ENCODE peak calls at places on chromosomes 13 and 19, in ten cellular contexts. N is amniotic stem cell; B is NCI-H2081; W is cerebellar nuclear complex; S is globus pallidus; J is stimulated activated CD8-positive, alpha-beta memory T cell treated with anti-CD3 and anti-CD28 coated beads, Interleukin-4, amount 100 ng/mL, for 1 hour; V is fibroblast of pulmonary artery; Z is WTC11; H is RKO; C is NCI-H2171 treated with DMSO at 0.1 percent for 48 hours. M is an unnamed sample.

GRCh38 chr13:110506396-110506795 is 55.1 kb downstream of the RAB20 start:
- DNase-seq in N (no peak), B (no peak), W (no peak), S (no peak), J (no peak), V (no peak), Z (no peak), H (no peak), C (no peak), M (no peak)

GRCh38 chr19:1425102-1425842 is 12.9 kb upstream of the RPS15 start:
- DNase-seq in N (no peak), B (no peak), W (no peak), S (no peak), J (no peak), V (no peak), Z (no peak), H (no peak), C (no peak), M (no peak)

GRCh38 chr13:46817081-46817480 is 20.1 kb upstream of the ESD start:
- DNase-seq in N (no peak), B (no peak), W (no peak), S (no peak), J (no peak), V (peak), Z (no peak), H (no peak), C (no peak), M (no peak)

GRCh38 chr13:113122571-113123225 is at the start of gene F10:
- DNase-seq in N (peak), B (no peak), W (no peak), S (no peak), J (no peak), V (peak), Z (peak), H (no peak), C (no peak), M (peak)

GRCh38 chr13:75135325-75135825 is 346.6 kb downstream of the TBC1D4 start:
- DNase-seq in N (peak), B (no peak), W (no peak), S (no peak), J (no peak), V (peak), Z (no peak), H (peak), C (no peak), M (no peak)

GRCh38 chr13:97627566-97627965 is 193.6 kb downstream of the RAP2A start:
- DNase-seq in N (peak), B (no peak), W (no peak), S (no peak), J (no peak), V (peak), Z (peak), H (peak), C (peak), M (no peak)

GRCh38 chr13:112220296-112220875 is 153.4 kb downstream of the SOX1 start:
- DNase-seq in N (no peak), B (no peak), W (no peak), S (no peak), J (no peak), V (no peak), Z (no peak), H (no peak), C (no peak), M (no peak)

GRCh38 chr13:105139380-105140285 is 1395.8 kb downstream of the EFNB2 start:
- DNase-seq in N (no peak), B (peak), W (no peak), S (peak), J (peak), V (peak), Z (peak), H (no peak), C (no peak), M (no peak)

GRCh38 chr13:112985803-112986408 is 16.9 kb downstream of the MCF2L start:
- DNase-seq in N (no peak), B (no peak), W (no peak), S (no peak), J (no peak), V (no peak), Z (no peak), H (no peak), C (no peak), M (no peak)

GRCh38 chr19:1421218-1421957 is 14.0 kb downstream of the DAZAP1 start:
- DNase-seq in N (no peak), B (no peak), W (no peak), S (no peak), J (no peak), V (no peak), Z (no peak), H (no peak), C (no peak), M (no peak)